ENCODE peak calls at places on chromosomes 6 and 20, in four cellular contexts. U is HCT116, D is H1, J is K562. S is an unnamed sample.

GRCh38 chr20:20553534-20553933 is 158.9 kb downstream of the RALGAPA2 start:
- DNase-seq in U (no peak), D (no peak), J (no peak), S (no peak)

GRCh38 chr6:97437087-97437486 is 154.1 kb upstream of the MMS22L start:
- DNase-seq in U (peak; percentile 19), D (no peak), J (peak; percentile 11), S (peak; percentile 30)

GRCh38 chr6:54428437-54428836 is 120.2 kb downstream of the TINAG start:
- DNase-seq in U (no peak), D (no peak), J (no peak), S (no peak)

GRCh38 chr6:108452725-108453195 is 108.0 kb upstream of the FOXO3 start:
- DNase-seq in U (no peak), D (no peak), J (no peak), S (no peak)

GRCh38 chr6:142333431-142333830 is 31.6 kb downstream of the ADGRG6 start:
- DNase-seq in U (no peak), D (no peak), J (no peak), S (no peak)

GRCh38 chr6:161694995-161695394 is 421.1 kb upstream of the AGPAT4 start:
- DNase-seq in U (peak; percentile 7), D (no peak), J (peak; percentile 27), S (peak; percentile 35)

GRCh38 chr6:87938287-87938686 is 109.4 kb upstream of the SPACA1 start:
- DNase-seq in U (no peak), D (no peak), J (no peak), S (no peak)

GRCh38 chr20:51366155-51366886 is 176.2 kb downstream of the NFATC2 start:
- DNase-seq in U (peak; percentile 37), D (no peak), J (no peak), S (no peak)

GRCh38 chr6:10838794-10839333 is 525 bp upstream of the MAK start:
- DNase-seq in U (no peak), D (no peak), J (no peak), S (no peak)

GRCh38 chr6:138286698-138287097 is 68.4 kb upstream of the PBOV1 start:
- DNase-seq in U (no peak), D (no peak), J (no peak), S (no peak)
- TF ChIP-seq JUND in U (no peak), D (no peak), J (no peak), S (no peak)

GRCh38 chr6:162862462-162862861 is 134.7 kb downstream of the PACRG start:
- DNase-seq in U (no peak), D (no peak), J (no peak), S (no peak)
- TF ChIP-seq JUND in U (no peak), D (no peak), J (no peak), S (no peak)

GRCh38 chr20:2379511-2380229 is 1.0 kb upstream of the TGM6 start:
- DNase-seq in U (no peak), D (no peak), J (no peak), S (no peak)
- TF ChIP-seq JUND in U (no peak), D (no peak), J (no peak), S (no peak)

GRCh38 chr6:89242574-89243330 is 25.6 kb upstream of the GABRR1 start:
- DNase-seq in U (peak; percentile 59), D (no peak), J (no peak), S (peak; percentile 70)
- TF ChIP-seq JUND in U (no peak), D (no peak), J (no peak), S (no peak)

GRCh38 chr6:143952386-143952785 is 55.7 kb downstream of the PLAGL1 start:
- DNase-seq in U (no peak), D (no peak), J (no peak), S (no peak)
- TF ChIP-seq JUND in U (no peak), D (no peak), J (no peak), S (no peak)

GRCh38 chr20:24118096-24118780 is 129.7 kb upstream of the GGTLC1 start:
- DNase-seq in U (no peak), D (no peak), J (no peak), S (no peak)

GRCh38 chr20:24112360-24112759 is 123.8 kb upstream of the GGTLC1 start:
- DNase-seq in U (no peak), D (no peak), J (no peak), S (no peak)

GRCh38 chr20:24118781-24119175 is 130.2 kb upstream of the GGTLC1 start:
- DNase-seq in U (no peak), D (no peak), J (no peak), S (no peak)

GRCh38 chr20:24116611-24117010 is 128.0 kb upstream of the GGTLC1 start:
- DNase-seq in U (no peak), D (no peak), J (no peak), S (no peak)

GRCh38 chr20:24117386-24117785 is 128.8 kb upstream of the GGTLC1 start:
- DNase-seq in U (no peak), D (no peak), J (no peak), S (no peak)
- TF ChIP-seq JUND in U (no peak), D (no peak), J (no peak), S (no peak)

GRCh38 chr20:25623225-25623735 is 534 bp downstream of the NANP start:
- DNase-seq in U (peak; percentile 0), D (peak; percentile 66), J (no peak), S (peak; percentile 43)
- TF ChIP-seq JUND in U (no peak), D (no peak), J (no peak), S (no peak)

DNA sequence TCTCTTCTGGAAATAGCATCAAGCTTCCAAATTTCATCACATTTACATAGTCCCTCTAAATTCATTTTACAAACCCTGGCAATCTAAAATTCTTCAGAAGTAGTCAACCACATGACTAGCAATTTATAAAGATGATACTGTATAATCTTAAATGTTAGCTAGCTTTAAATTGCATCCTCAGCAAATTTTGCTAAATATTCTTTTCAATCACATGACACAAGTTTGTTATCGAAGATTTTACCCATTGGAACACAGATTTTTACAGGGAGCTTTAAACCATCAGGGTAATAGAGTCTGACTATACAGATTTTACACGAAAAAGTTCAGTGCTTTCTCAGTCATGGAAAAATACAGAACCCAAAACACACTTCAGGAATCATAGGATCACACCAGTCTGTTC is 445.9 kb upstream of the ADGRB3 start:
- DNase-seq in U (no peak), D (no peak), J (no peak), S (no peak)
- TF ChIP-seq JUND in U (no peak), D (no peak), J (no peak), S (no peak)

GRCh38 chr6:135271626-135272025 is 90.5 kb downstream of the MYB start:
- DNase-seq in U (no peak), D (peak; percentile 47), J (no peak), S (no peak)
- TF ChIP-seq JUND in U (no peak), D (no peak), J (no peak), S (no peak)

DNA sequence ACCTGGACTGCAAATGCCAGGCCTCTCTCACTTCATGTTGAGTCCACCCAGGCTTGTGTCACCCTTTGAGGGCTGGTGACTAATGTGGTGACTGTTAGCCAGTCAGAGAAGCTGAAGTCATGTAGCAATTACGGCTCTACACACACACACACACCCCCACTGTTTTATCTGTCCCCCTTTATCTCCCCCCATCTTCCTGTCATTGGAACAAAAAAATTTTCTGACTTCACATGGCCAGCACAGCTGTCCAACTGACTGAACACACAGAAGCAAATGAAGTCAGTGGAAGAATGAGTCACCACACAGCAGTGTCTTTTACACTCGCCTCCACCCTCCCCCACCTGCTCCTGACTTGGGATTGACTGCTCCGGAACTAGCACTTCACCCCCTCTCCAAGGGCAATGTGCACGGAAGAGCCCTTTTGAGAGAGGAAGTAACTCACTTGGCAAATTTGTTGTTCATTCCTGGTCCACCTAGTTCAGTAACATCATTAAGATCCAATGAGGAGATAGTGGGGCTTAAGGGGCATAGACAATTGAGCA is 198.0 kb downstream of the RNF144B start:
- DNase-seq in U (peak; percentile 75), D (no peak), J (peak; percentile 29), S (peak; percentile 19)
- TF ChIP-seq JUND in U (peak; percentile 95), D (no peak), J (peak; percentile 97), S (no peak)